ENCODE peak calls at places on chromosome 1, in five cellular contexts. One of them, this sample, is unnamed.

GRCh38 chr1:230459463-230459862 is 33.3 kb upstream of the PGBD5 start:
- DNase-seq in HepG2: no peak
- DNase-seq in IMR-90: peak
- DNase-seq in K562: no peak
- DNase-seq in SK-N-SH: no peak
- DNase-seq in this sample: no peak

GRCh38 chr1:110607663-110608230 is 1.6 kb upstream of the KCNA2 start:
- DNase-seq in HepG2: no peak
- DNase-seq in IMR-90: no peak
- DNase-seq in K562: no peak
- DNase-seq in SK-N-SH: peak
- DNase-seq in this sample: no peak

GRCh38 chr1:85275701-85276289 is 637 bp downstream of the BCL10 start:
- DNase-seq in HepG2: no peak
- DNase-seq in IMR-90: peak
- DNase-seq in K562: no peak
- DNase-seq in SK-N-SH: no peak
- DNase-seq in this sample: no peak

GRCh38 chr1:112743174-112744018 is 28.3 kb upstream of the PPM1J start:
- DNase-seq in HepG2: no peak
- DNase-seq in IMR-90: peak
- DNase-seq in K562: no peak
- DNase-seq in SK-N-SH: no peak
- DNase-seq in this sample: no peak

GRCh38 chr1:234230414-234230862 is 142.8 kb upstream of the COA6 start:
- DNase-seq in HepG2: no peak
- DNase-seq in IMR-90: no peak
- DNase-seq in K562: no peak
- DNase-seq in SK-N-SH: no peak
- DNase-seq in this sample: no peak

GRCh38 chr1:182888736-182889531 is 49.8 kb downstream of the DHX9 start:
- DNase-seq in HepG2: no peak
- DNase-seq in IMR-90: peak
- DNase-seq in K562: peak
- DNase-seq in SK-N-SH: no peak
- DNase-seq in this sample: no peak

GRCh38 chr1:245825128-245825901 is 670.5 kb downstream of the KIF26B start:
- DNase-seq in HepG2: no peak
- DNase-seq in IMR-90: peak
- DNase-seq in K562: no peak
- DNase-seq in SK-N-SH: no peak
- DNase-seq in this sample: no peak

GRCh38 chr1:57319165-57319564 is 104.7 kb downstream of the DAB1 start:
- DNase-seq in HepG2: no peak
- DNase-seq in IMR-90: peak
- DNase-seq in K562: no peak
- DNase-seq in SK-N-SH: no peak
- DNase-seq in this sample: no peak

GRCh38 chr1:1889847-1890505 is 911 bp downstream of the GNB1 start:
- DNase-seq in HepG2: no peak
- DNase-seq in IMR-90: peak
- DNase-seq in K562: peak
- DNase-seq in SK-N-SH: peak
- DNase-seq in this sample: no peak

GRCh38 chr1:29544406-29544805 is 308.1 kb downstream of the PTPRU start:
- DNase-seq in HepG2: no peak
- DNase-seq in IMR-90: no peak
- DNase-seq in K562: no peak
- DNase-seq in SK-N-SH: no peak
- DNase-seq in this sample: no peak

GRCh38 chr1:78015148-78015547 is 10.4 kb downstream of the DNAJB4 start:
- DNase-seq in HepG2: no peak
- DNase-seq in IMR-90: no peak
- DNase-seq in K562: no peak
- DNase-seq in SK-N-SH: no peak
- DNase-seq in this sample: no peak

GRCh38 chr1:115969509-115969908 is 6.8 kb upstream of the SLC22A15 start:
- DNase-seq in HepG2: no peak
- DNase-seq in IMR-90: no peak
- DNase-seq in K562: peak
- DNase-seq in SK-N-SH: peak
- DNase-seq in this sample: no peak

GRCh38 chr1:190904091-190904695 is 426.5 kb upstream of the BRINP3 start:
- DNase-seq in HepG2: no peak
- DNase-seq in IMR-90: peak
- DNase-seq in K562: no peak
- DNase-seq in SK-N-SH: no peak
- DNase-seq in this sample: no peak

GRCh38 chr1:161962094-161962887 is 61.4 kb downstream of the OLFML2B start:
- DNase-seq in HepG2: no peak
- DNase-seq in IMR-90: peak
- DNase-seq in K562: no peak
- DNase-seq in SK-N-SH: no peak
- DNase-seq in this sample: peak

GRCh38 chr1:216020743-216021345 is 402.4 kb downstream of the USH2A start:
- DNase-seq in HepG2: no peak
- DNase-seq in IMR-90: no peak
- DNase-seq in K562: no peak
- DNase-seq in SK-N-SH: no peak
- DNase-seq in this sample: no peak

GRCh38 chr1:59738152-59738551 is 76.6 kb upstream of the HOOK1 start:
- DNase-seq in HepG2: peak
- DNase-seq in IMR-90: peak
- DNase-seq in K562: no peak
- DNase-seq in SK-N-SH: no peak
- DNase-seq in this sample: no peak

GRCh38 chr1:56376188-56376984 is 203.0 kb downstream of the PLPP3 start:
- DNase-seq in HepG2: no peak
- DNase-seq in IMR-90: peak
- DNase-seq in K562: no peak
- DNase-seq in SK-N-SH: peak
- DNase-seq in this sample: no peak

GRCh38 chr1:67832737-67833594 is at the start of gene GNG12:
- DNase-seq in HepG2: no peak
- DNase-seq in IMR-90: peak
- DNase-seq in K562: peak
- DNase-seq in SK-N-SH: peak
- DNase-seq in this sample: no peak

GRCh38 chr1:184624626-184625025 is 130.0 kb downstream of the EDEM3 start:
- DNase-seq in HepG2: no peak
- DNase-seq in IMR-90: peak
- DNase-seq in K562: no peak
- DNase-seq in SK-N-SH: no peak
- DNase-seq in this sample: no peak

GRCh38 chr1:234683856-234684632 is 74.1 kb upstream of the IRF2BP2 start:
- DNase-seq in HepG2: peak
- DNase-seq in IMR-90: peak
- DNase-seq in K562: no peak
- DNase-seq in SK-N-SH: no peak
- DNase-seq in this sample: no peak

GRCh38 chr1:223010552-223011229 is 132.4 kb downstream of the TLR5 start:
- DNase-seq in HepG2: peak
- DNase-seq in IMR-90: peak
- DNase-seq in K562: no peak
- DNase-seq in SK-N-SH: no peak
- DNase-seq in this sample: no peak

GRCh38 chr1:198889102-198889501 is 250.3 kb downstream of the PTPRC start:
- DNase-seq in HepG2: no peak
- DNase-seq in IMR-90: no peak
- DNase-seq in K562: no peak
- DNase-seq in SK-N-SH: no peak
- DNase-seq in this sample: no peak

GRCh38 chr1:30524840-30525617 is 198.4 kb downstream of the MATN1 start:
- DNase-seq in HepG2: no peak
- DNase-seq in IMR-90: no peak
- DNase-seq in K562: no peak
- DNase-seq in SK-N-SH: no peak
- DNase-seq in this sample: no peak

DNA sequence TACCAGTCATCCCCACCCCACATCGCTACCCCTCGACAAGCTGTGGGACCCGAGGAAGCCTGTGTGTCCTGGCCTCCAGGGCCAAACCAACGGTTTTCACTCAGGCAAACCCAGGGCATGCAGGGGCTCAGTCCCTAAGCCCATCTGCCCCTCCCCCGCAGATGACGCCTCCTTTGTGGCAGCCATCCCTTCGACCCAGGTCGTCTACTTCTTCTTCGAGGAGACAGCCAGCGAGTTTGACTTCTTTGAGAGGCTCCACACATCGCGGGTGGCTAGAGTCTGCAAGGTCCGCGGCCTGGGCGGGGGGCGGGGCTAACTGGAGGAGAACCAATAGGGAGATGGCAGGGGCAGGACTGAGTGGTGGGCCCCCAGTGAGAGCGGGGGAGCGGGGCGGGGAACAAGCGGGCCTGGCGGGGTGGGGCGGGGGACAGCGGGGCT is 7.4 kb downstream of the SEMA4A start:
- DNase-seq in HepG2: no peak
- DNase-seq in IMR-90: peak
- DNase-seq in K562: peak
- DNase-seq in SK-N-SH: peak
- DNase-seq in this sample: no peak
- TF ChIP-seq MXI1 in HepG2: no peak
- TF ChIP-seq MXI1 in IMR-90: no peak
- TF ChIP-seq MXI1 in K562: no peak
- TF ChIP-seq MXI1 in SK-N-SH: no peak
- TF ChIP-seq MXI1 in this sample: no peak

GRCh38 chr1:157219182-157219581 is 81.0 kb upstream of the ETV3 start:
- DNase-seq in HepG2: no peak
- DNase-seq in IMR-90: no peak
- DNase-seq in K562: no peak
- DNase-seq in SK-N-SH: no peak
- DNase-seq in this sample: no peak
- TF ChIP-seq MXI1 in HepG2: no peak
- TF ChIP-seq MXI1 in IMR-90: no peak
- TF ChIP-seq MXI1 in K562: no peak
- TF ChIP-seq MXI1 in SK-N-SH: no peak
- TF ChIP-seq MXI1 in this sample: no peak

DNA sequence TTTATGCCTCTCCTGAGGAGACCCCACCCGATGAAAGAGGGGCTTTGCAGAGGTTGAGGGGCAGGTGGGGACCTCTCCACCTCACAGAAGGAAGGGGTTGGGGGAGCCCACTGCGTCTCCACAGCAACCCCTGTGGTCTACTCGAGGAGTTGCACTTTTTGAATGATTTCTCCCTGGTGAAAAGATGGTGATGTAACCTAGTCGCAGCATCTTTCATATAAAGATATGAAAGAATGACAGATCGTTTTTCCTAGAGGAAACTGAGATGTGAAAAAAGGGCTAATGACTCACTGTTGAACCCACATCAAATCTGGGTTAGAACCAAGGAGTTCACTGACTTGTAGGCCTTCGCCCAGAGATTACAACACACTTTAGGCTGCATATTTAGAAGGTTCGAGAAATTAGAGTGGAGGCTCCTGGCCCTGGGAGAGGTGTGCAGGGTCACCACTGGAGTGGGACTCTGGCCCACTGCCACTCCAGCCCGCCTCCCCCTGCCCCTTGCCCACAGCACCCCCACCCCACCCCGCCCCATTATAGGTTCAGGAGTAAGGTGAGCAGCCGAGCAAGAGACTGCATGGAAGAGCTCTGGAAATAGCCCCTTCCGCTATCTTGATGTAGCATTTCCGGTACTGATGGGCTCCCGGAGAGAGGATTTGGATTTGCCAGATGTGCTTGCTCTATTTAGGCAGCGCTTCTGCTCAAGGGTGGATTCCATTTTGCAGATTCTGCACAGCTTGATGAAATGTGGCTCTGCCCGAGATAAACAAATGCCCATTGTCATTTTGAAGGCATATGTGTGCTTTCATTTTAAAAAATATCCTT is 6.7 kb downstream of the TGFB2 start:
- DNase-seq in HepG2: no peak
- DNase-seq in IMR-90: peak
- DNase-seq in K562: peak
- DNase-seq in SK-N-SH: peak
- DNase-seq in this sample: no peak
- TF ChIP-seq MXI1 in HepG2: no peak
- TF ChIP-seq MXI1 in IMR-90: no peak
- TF ChIP-seq MXI1 in K562: no peak
- TF ChIP-seq MXI1 in SK-N-SH: no peak
- TF ChIP-seq MXI1 in this sample: no peak

GRCh38 chr1:89990976-89991831 is 3.7 kb upstream of the ZNF326 start:
- DNase-seq in HepG2: no peak
- DNase-seq in IMR-90: peak
- DNase-seq in K562: no peak
- DNase-seq in SK-N-SH: no peak
- DNase-seq in this sample: no peak
- TF ChIP-seq MXI1 in HepG2: no peak
- TF ChIP-seq MXI1 in IMR-90: no peak
- TF ChIP-seq MXI1 in K562: no peak
- TF ChIP-seq MXI1 in SK-N-SH: no peak
- TF ChIP-seq MXI1 in this sample: no peak

DNA sequence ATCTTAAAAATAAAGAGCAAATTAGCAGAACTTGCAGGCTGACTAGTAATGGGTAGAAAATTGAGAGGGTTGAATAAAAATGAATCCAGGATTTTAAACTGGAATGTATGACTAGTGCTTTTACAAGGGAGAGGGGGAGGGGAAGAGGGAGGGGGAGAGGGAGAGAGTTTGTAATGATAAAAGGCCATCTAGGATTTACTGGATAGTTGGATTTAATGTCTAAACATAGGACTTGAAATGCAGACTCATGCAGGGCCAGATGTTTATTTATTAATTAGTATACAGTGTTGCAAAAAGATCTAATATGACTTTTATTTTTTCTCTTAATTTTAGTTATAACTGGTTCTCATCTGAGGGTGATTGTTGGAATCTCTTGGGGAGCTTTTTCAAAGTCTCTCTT is 4.3 kb downstream of the ZNF326 start:
- DNase-seq in HepG2: no peak
- DNase-seq in IMR-90: no peak
- DNase-seq in K562: no peak
- DNase-seq in SK-N-SH: no peak
- DNase-seq in this sample: no peak
- TF ChIP-seq MXI1 in HepG2: no peak
- TF ChIP-seq MXI1 in IMR-90: no peak
- TF ChIP-seq MXI1 in K562: no peak
- TF ChIP-seq MXI1 in SK-N-SH: no peak
- TF ChIP-seq MXI1 in this sample: no peak